ENCODE peak calls at places on chromosomes 3 and 15, in nine cellular contexts. B, Z, P, S, J, Q, K, A and L are unnamed samples.

GRCh38 chr3:11085078-11085840 is 69.0 kb upstream of the HRH1 start:
- DNase-seq in B (no peak), Z (peak), P (no peak), S (no peak), J (no peak), Q (no peak), K (no peak), A (peak), L (no peak)

GRCh38 chr15:57323806-57324589 is 52.3 kb upstream of the CGNL1 start:
- DNase-seq in B (peak), Z (no peak), P (no peak), S (peak), J (peak), Q (no peak), K (no peak), A (peak), L (no peak)

GRCh38 chr3:89692601-89693000 is 585.2 kb downstream of the EPHA3 start:
- DNase-seq in B (no peak), Z (no peak), P (no peak), S (no peak), J (no peak), Q (no peak), K (no peak), A (no peak), L (no peak)

GRCh38 chr15:79068790-79069189 is 21.8 kb downstream of the RASGRF1 start:
- DNase-seq in B (no peak), Z (no peak), P (no peak), S (no peak), J (no peak), Q (no peak), K (no peak), A (no peak), L (no peak)

GRCh38 chr3:14388200-14388599 is 14.2 kb upstream of the SLC6A6 start:
- DNase-seq in B (no peak), Z (no peak), P (no peak), S (no peak), J (no peak), Q (no peak), K (no peak), A (no peak), L (no peak)

GRCh38 chr3:142088522-142088921 is 60.8 kb downstream of the TFDP2 start:
- DNase-seq in B (peak), Z (peak), P (no peak), S (no peak), J (no peak), Q (no peak), K (no peak), A (peak), L (no peak)

GRCh38 chr15:73225358-73226015 is 143.3 kb downstream of the HCN4 start:
- DNase-seq in B (peak), Z (no peak), P (no peak), S (no peak), J (no peak), Q (peak), K (no peak), A (no peak), L (no peak)

GRCh38 chr15:89382288-89382687 is 47.7 kb upstream of the POLG start:
- DNase-seq in B (no peak), Z (no peak), P (no peak), S (no peak), J (no peak), Q (no peak), K (no peak), A (no peak), L (no peak)

GRCh38 chr3:64913515-64913914 is 225.7 kb upstream of the ADAMTS9 start:
- DNase-seq in B (no peak), Z (no peak), P (no peak), S (no peak), J (no peak), Q (no peak), K (no peak), A (no peak), L (no peak)

GRCh38 chr3:121111914-121112612 is 204.1 kb downstream of the STXBP5L start:
- DNase-seq in B (peak), Z (no peak), P (no peak), S (peak), J (no peak), Q (no peak), K (no peak), A (peak), L (no peak)

GRCh38 chr3:32712506-32713055 is 27.6 kb downstream of the CNOT10 start:
- DNase-seq in B (no peak), Z (peak), P (no peak), S (no peak), J (no peak), Q (no peak), K (no peak), A (no peak), L (no peak)

GRCh38 chr3:5022187-5022965 is 43.1 kb downstream of the BHLHE40 start:
- DNase-seq in B (no peak), Z (no peak), P (no peak), S (no peak), J (no peak), Q (no peak), K (no peak), A (peak), L (no peak)

GRCh38 chr3:39051649-39052557 is at the start of the genes SCN11A and WDR48:
- DNase-seq in B (peak), Z (peak), P (peak), S (peak), J (peak), Q (peak), K (peak), A (peak), L (peak)

GRCh38 chr3:169403855-169404254 is 259.7 kb downstream of the MECOM start:
- DNase-seq in B (no peak), Z (peak), P (no peak), S (no peak), J (no peak), Q (no peak), K (no peak), A (no peak), L (no peak)

GRCh38 chr15:41653760-41654159 is 6.4 kb upstream of the MGA start:
- DNase-seq in B (no peak), Z (no peak), P (no peak), S (no peak), J (no peak), Q (no peak), K (no peak), A (no peak), L (no peak)